ENCODE peak calls at places on chromosome 14, in four cellular contexts. G is HepG2, T is K562, V is GM12878. M is an unnamed sample.

GRCh38 chr14:101466456-101467180 is 94.7 kb upstream of the DIO3 start:
- DNase-seq in G (no peak), T (no peak), V (no peak), M (no peak)

GRCh38 chr14:89466460-89466859 is 49.4 kb upstream of the FOXN3 start:
- DNase-seq in G (no peak), T (no peak), V (no peak), M (no peak)

GRCh38 chr14:100900837-100901390 is 2.6 kb downstream of the RTL1 start:
- DNase-seq in G (peak), T (peak), V (no peak), M (peak)

GRCh38 chr14:103854017-103854808 is 6.8 kb upstream of the PPP1R13B start:
- DNase-seq in G (no peak), T (no peak), V (no peak), M (no peak)

GRCh38 chr14:49303952-49304516 is 282.1 kb downstream of the RPS29 start:
- DNase-seq in G (no peak), T (no peak), V (no peak), M (peak)

GRCh38 chr14:55152052-55152753 is 23.2 kb downstream of the LGALS3 start:
- DNase-seq in G (no peak), T (no peak), V (no peak), M (no peak)

GRCh38 chr14:105299654-105300541 is 903 bp downstream of the BRF1 start:
- DNase-seq in G (no peak), T (no peak), V (no peak), M (no peak)

GRCh38 chr14:105294142-105294597 is 6.6 kb downstream of the BRF1 start:
- DNase-seq in G (no peak), T (no peak), V (no peak), M (no peak)

GRCh38 chr14:44462372-44462771 is 44.7 kb downstream of the FSCB start:
- DNase-seq in G (no peak), T (no peak), V (no peak), M (no peak)

GRCh38 chr14:85732031-85732430 is 202.1 kb downstream of the FLRT2 start:
- DNase-seq in G (no peak), T (no peak), V (no peak), M (no peak)

GRCh38 chr14:94062344-94062904 is 18.6 kb downstream of the DDX24 start:
- DNase-seq in G (no peak), T (no peak), V (no peak), M (no peak)

GRCh38 chr14:97058071-97058470 is 260.9 kb downstream of the VRK1 start:
- DNase-seq in G (no peak), T (no peak), V (no peak), M (no peak)

GRCh38 chr14:95614335-95614734 is 71.9 kb upstream of the TCL1B start:
- DNase-seq in G (no peak), T (no peak), V (peak), M (no peak)
- TF ChIP-seq FOXM1 in G (no peak), T (no peak), V (no peak), M (no peak)

GRCh38 chr14:29045237-29045636 is 278.6 kb downstream of the FOXG1 start:
- DNase-seq in G (no peak), T (no peak), V (no peak), M (no peak)
- TF ChIP-seq TARDBP in G (no peak), T (no peak), V (no peak), M (no peak)

DNA sequence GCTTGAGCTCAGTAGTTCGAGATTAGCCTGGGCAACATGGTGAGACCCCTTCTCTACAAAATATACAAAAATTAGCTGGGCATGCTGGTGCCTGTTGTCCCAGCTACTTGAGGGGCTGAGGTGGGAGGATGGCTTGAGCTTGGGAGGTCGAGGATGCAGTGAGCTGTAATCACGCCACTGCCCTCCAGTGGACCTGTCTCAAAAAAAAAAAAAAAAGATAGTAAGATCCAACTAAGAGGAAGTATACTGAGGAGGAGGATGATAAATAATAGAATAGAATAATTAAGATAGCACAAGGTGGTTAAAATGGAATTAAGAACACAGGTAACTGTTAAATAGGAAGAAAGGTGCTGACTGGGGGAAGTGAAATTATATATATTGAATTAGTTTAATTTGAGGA is 37.0 kb upstream of the BAZ1A start:
- DNase-seq in G (peak), T (no peak), V (no peak), M (no peak)
- TF ChIP-seq FOXK2 in G (no peak), T (no peak), V (no peak), M (no peak)

GRCh38 chr14:24913746-24914145 is 136.2 kb downstream of the STXBP6 start:
- DNase-seq in G (no peak), T (no peak), V (no peak), M (no peak)

GRCh38 chr14:24913026-24913425 is 136.9 kb downstream of the STXBP6 start:
- DNase-seq in G (no peak), T (no peak), V (no peak), M (no peak)

GRCh38 chr14:24910408-24910986 is 139.4 kb downstream of the STXBP6 start:
- DNase-seq in G (peak), T (no peak), V (no peak), M (no peak)

GRCh38 chr14:24909523-24910302 is 140.2 kb downstream of the STXBP6 start:
- DNase-seq in G (no peak), T (no peak), V (no peak), M (no peak)

DNA sequence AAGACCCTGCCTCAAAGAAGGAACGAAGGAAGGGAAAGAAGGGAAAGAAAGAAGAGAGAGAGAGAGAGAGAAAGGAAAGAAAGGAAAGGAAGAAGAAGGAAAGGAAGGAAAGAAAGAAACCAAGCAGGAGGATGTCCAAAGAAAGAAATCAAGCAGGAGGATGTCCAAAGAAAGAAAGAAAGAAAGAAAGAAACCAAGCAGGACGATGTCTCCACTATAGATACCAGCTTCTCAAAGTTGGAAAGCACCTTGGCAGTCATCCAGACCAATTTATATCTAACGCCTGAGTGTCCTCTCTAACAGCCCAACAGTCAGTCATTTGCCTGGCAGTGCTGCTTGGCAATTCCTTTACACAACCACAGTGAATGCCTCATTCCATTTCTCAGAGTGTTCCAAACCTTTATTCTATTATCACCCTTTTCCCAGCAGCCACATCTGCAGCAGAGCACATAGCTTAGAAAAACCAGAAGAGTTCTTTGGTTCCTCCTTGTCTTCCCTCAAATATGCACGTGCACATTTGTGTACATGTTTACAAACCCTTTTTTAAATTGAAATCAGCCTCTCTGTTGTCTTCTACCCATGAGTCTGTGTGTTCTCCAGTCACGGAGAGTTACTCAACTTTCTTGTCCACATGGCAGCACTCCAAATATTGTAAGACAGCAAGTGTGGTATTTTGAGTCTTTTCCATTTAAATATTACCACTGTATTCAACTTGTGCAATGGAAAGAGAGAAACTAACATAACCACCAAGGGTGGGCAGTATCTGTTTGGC is 138.4 kb downstream of the STXBP6 start:
- DNase-seq in G (no peak), T (no peak), V (peak), M (no peak)
- TF ChIP-seq FOXM1 in G (no peak), T (no peak), V (no peak), M (no peak)

GRCh38 chr14:68681256-68681655 is 111.6 kb downstream of the ZFP36L1 start:
- DNase-seq in G (no peak), T (no peak), V (no peak), M (no peak)

GRCh38 chr14:68684466-68685418 is 108.1 kb downstream of the ZFP36L1 start:
- DNase-seq in G (no peak), T (no peak), V (no peak), M (no peak)

GRCh38 chr14:68680541-68681051 is 112.3 kb downstream of the ZFP36L1 start:
- DNase-seq in G (no peak), T (no peak), V (no peak), M (no peak)

GRCh38 chr14:68683326-68683725 is 109.5 kb downstream of the ZFP36L1 start:
- DNase-seq in G (no peak), T (no peak), V (no peak), M (no peak)

DNA sequence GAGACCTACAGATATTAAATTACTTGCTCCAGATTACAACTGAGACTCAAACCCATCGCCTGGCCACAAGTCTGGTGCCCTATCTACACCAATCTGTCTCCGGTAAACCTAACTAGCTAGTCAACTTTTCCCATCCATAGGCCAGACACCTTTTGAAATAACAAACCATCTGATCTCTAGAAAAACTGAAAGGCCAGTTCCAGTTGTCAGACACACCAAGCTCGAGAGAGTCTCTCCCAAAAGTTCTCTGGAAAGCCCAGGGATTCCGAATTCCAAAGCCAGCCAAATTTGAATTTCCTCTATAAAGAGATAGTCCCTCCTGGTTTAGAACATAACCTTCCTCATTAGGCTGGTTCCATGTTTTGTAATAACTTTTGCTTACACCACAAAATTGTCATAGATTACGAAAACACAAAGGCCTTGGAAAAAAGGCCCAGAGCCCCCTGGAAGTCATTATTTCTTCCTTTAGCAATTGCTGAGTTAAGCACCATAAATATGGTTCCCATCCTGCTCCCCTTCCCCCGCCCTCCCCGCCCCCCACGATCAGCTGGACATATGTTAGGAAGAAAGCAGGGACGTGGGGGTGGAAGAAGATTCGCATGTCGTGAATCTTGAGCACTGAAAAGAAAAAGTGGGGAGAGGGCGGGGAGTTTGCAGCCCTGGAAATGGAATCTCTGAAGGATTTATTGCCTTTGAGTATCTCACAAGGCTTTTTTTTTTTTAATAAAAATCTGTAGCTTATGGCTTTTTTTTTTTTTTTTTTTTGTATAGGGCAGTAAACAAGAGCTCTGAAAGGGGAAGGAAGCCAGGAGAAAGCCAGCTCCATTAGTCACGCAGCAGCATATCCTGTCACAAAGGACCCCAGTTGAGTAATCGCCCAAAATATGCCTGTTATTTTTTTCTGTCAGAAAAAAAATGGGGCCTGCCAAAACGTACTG is 110.4 kb downstream of the ZFP36L1 start:
- DNase-seq in G (peak), T (no peak), V (peak), M (no peak)
- TF ChIP-seq TARDBP in G (no peak), T (no peak), V (no peak), M (no peak)

GRCh38 chr14:59634617-59635016 is 58.0 kb upstream of the CCDC175 start:
- DNase-seq in G (no peak), T (no peak), V (no peak), M (no peak)
- TF ChIP-seq FOXK2 in G (no peak), T (no peak), V (no peak), M (no peak)

DNA sequence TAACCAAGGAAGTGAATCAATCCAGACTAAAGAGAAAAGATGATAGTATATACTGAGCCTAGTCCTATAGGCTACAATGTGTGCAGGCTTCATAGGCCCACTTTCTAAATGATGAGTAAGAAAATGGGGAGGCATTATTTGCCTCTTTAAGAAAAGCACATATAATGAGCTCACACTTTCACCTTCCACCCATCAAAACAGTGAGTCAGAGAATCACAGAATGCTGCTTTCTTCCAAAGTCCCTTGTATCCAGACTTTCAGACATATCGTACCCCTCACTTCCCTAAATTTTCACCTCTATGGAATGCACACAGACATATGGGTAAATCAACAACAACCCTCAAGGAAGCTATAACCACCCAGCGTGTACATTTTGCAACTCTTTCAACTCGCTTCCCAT is 286.4 kb upstream of the PRKD1 start:
- DNase-seq in G (no peak), T (no peak), V (no peak), M (no peak)
- TF ChIP-seq FOXM1 in G (no peak), T (no peak), V (no peak), M (no peak)